ENCODE peak calls at places on chromosomes 4 and X, in nine cellular contexts. Y is activated CD4-positive, alpha-beta T cell treated with anti-CD3 and anti-CD28 coated beads, Interleukin-2, amount 10 ng/mL, durations not matched to agents 7 days and 5 days; O is hippocampal formation; U is gastrocnemius medialis; S is DMS53; W is ELF-1; C is fibroblast of pulmonary artery; X is sciatic nerve; Z is heart left ventricle. D is an unnamed sample.
A peak's percentile ranks its signal among the peaks of the same experiment; 100 is the strongest.

GRCh38 chr4:96649536-96649935 is 809.6 kb downstream of the PDHA2 start:
- DNase-seq in Y (no peak), O (no peak), U (no peak), S (no peak), W (peak; percentile 11), C (peak; percentile 35), X (no peak), Z (no peak), D (peak; percentile 65)

GRCh38 chrX:41518127-41518840 is 71.1 kb downstream of the NYX start:
- DNase-seq in Y (no peak), O (no peak), U (no peak), S (no peak), W (no peak), C (no peak), X (no peak), Z (no peak), D (no peak)

GRCh38 chr4:181647396-181648107 is 595.6 kb upstream of the TENM3 start:
- DNase-seq in Y (no peak), O (no peak), U (no peak), S (no peak), W (peak; percentile 6), C (peak; percentile 24), X (no peak), Z (no peak), D (no peak)

GRCh38 chrX:117972681-117973080 is 143.9 kb downstream of the KLHL13 start:
- DNase-seq in Y (no peak), O (no peak), U (no peak), S (peak; percentile 5), W (peak; percentile 23), C (no peak), X (no peak), Z (no peak), D (no peak)

GRCh38 chrX:42129541-42129940 is 206.2 kb upstream of the CASK start:
- DNase-seq in Y (no peak), O (no peak), U (no peak), S (no peak), W (no peak), C (no peak), X (no peak), Z (no peak), D (no peak)

GRCh38 chrX:74351760-74352159 is 47.8 kb downstream of the ZCCHC13 start:
- DNase-seq in Y (no peak), O (no peak), U (no peak), S (no peak), W (no peak), C (no peak), X (no peak), Z (no peak), D (peak; percentile 5)

GRCh38 chr4:147509386-147509785 is 28.5 kb downstream of the EDNRA start:
- DNase-seq in Y (no peak), O (no peak), U (no peak), S (no peak), W (no peak), C (no peak), X (no peak), Z (no peak), D (no peak)

GRCh38 chr4:53507671-53508286 is 83.5 kb downstream of the LNX1 start:
- DNase-seq in Y (no peak), O (no peak), U (peak; percentile 51), S (no peak), W (no peak), C (peak; percentile 98), X (peak; percentile 76), Z (peak; percentile 83), D (no peak)

GRCh38 chr4:75724867-75725724 is 719 bp downstream of the USO1 start:
- DNase-seq in Y (peak; percentile 59), O (peak; percentile 58), U (peak; percentile 64), S (peak; percentile 81), W (peak; percentile 90), C (peak; percentile 74), X (peak; percentile 85), Z (peak; percentile 85), D (peak; percentile 56)

GRCh38 chr4:8537041-8537461 is 43.1 kb upstream of the GPR78 start:
- DNase-seq in Y (no peak), O (no peak), U (peak; percentile 17), S (peak; percentile 89), W (no peak), C (peak; percentile 75), X (peak; percentile 75), Z (no peak), D (no peak)

GRCh38 chr4:110516106-110516922 is 40.4 kb downstream of the ENPEP start:
- DNase-seq in Y (peak; percentile 72), O (peak; percentile 12), U (no peak), S (peak; percentile 93), W (peak; percentile 79), C (peak; percentile 74), X (peak; percentile 61), Z (no peak), D (peak; percentile 85)

GRCh38 chr4:38514465-38515146 is 149.4 kb upstream of the KLF3 start:
- DNase-seq in Y (no peak), O (no peak), U (no peak), S (peak; percentile 89), W (no peak), C (no peak), X (no peak), Z (no peak), D (no peak)

GRCh38 chrX:150362599-150363481 is at the start of gene MAMLD1:
- DNase-seq in Y (peak; percentile 65), O (peak; percentile 47), U (peak; percentile 56), S (peak; percentile 60), W (peak; percentile 45), C (peak; percentile 80), X (peak; percentile 84), Z (peak; percentile 80), D (peak; percentile 63)

GRCh38 chrX:121761845-121762244 is 714.4 kb downstream of the GLUD2 start:
- DNase-seq in Y (no peak), O (no peak), U (no peak), S (no peak), W (no peak), C (no peak), X (no peak), Z (no peak), D (no peak)

GRCh38 chrX:8244301-8244700 is 73.2 kb upstream of the VCX2 start:
- DNase-seq in Y (no peak), O (no peak), U (no peak), S (no peak), W (no peak), C (no peak), X (no peak), Z (no peak), D (no peak)

GRCh38 chr4:52958232-52958631 is 96.1 kb downstream of the RASL11B start:
- DNase-seq in Y (no peak), O (no peak), U (no peak), S (no peak), W (no peak), C (no peak), X (no peak), Z (no peak), D (no peak)

GRCh38 chr4:530017-530781 is 31.2 kb downstream of the PIGG start:
- DNase-seq in Y (no peak), O (no peak), U (no peak), S (no peak), W (no peak), C (no peak), X (no peak), Z (no peak), D (no peak)

GRCh38 chrX:132957211-132958085 is 981 bp downstream of the HS6ST2 start:
- DNase-seq in Y (no peak), O (no peak), U (no peak), S (peak; percentile 72), W (peak; percentile 63), C (peak; percentile 3), X (no peak), Z (no peak), D (peak; percentile 76)

GRCh38 chr4:153023692-153024394 is 87.7 kb downstream of the FHDC1 start:
- DNase-seq in Y (no peak), O (no peak), U (no peak), S (peak; percentile 9), W (no peak), C (no peak), X (no peak), Z (no peak), D (no peak)

GRCh38 chr4:137408527-137409177 is 123.6 kb downstream of the PCDH18 start:
- DNase-seq in Y (no peak), O (no peak), U (no peak), S (peak; percentile 34), W (no peak), C (no peak), X (no peak), Z (no peak), D (no peak)

GRCh38 chr4:55879224-55879623 is 25.8 kb downstream of the EXOC1 start:
- DNase-seq in Y (no peak), O (no peak), U (no peak), S (no peak), W (peak; percentile 87), C (no peak), X (no peak), Z (no peak), D (no peak)

GRCh38 chrX:150753968-150754367 is 60.8 kb downstream of the MTMR1 start:
- DNase-seq in Y (no peak), O (no peak), U (no peak), S (no peak), W (no peak), C (no peak), X (no peak), Z (no peak), D (no peak)

GRCh38 chrX:65932173-65933084 is 107.5 kb downstream of the VSIG4 start:
- DNase-seq in Y (no peak), O (no peak), U (no peak), S (peak; percentile 66), W (peak; percentile 5), C (no peak), X (no peak), Z (no peak), D (no peak)

GRCh38 chr4:127965803-127966175 is 583 bp downstream of the ABHD18 start:
- DNase-seq in Y (peak; percentile 77), O (peak; percentile 38), U (peak; percentile 10), S (peak; percentile 77), W (peak; percentile 80), C (peak; percentile 13), X (no peak), Z (no peak), D (peak; percentile 70)

GRCh38 chrX:104156630-104157529 is at the start of gene SLC25A53:
- DNase-seq in Y (peak; percentile 79), O (peak; percentile 67), U (peak; percentile 66), S (peak; percentile 93), W (peak; percentile 98), C (peak; percentile 81), X (peak; percentile 83), Z (peak; percentile 78), D (peak; percentile 85)

GRCh38 chr4:73730292-73730691 is 10.1 kb upstream of the CXCL8 start:
- DNase-seq in Y (no peak), O (no peak), U (no peak), S (peak; percentile 91), W (no peak), C (no peak), X (no peak), Z (no peak), D (no peak)

GRCh38 chr4:95249402-95250043 is 299.2 kb downstream of the UNC5C start:
- DNase-seq in Y (no peak), O (no peak), U (no peak), S (no peak), W (no peak), C (no peak), X (no peak), Z (no peak), D (no peak)

GRCh38 chr4:106522839-106523238 is 154.3 kb upstream of the GIMD1 start:
- DNase-seq in Y (no peak), O (no peak), U (no peak), S (peak; percentile 2), W (no peak), C (no peak), X (no peak), Z (no peak), D (no peak)

GRCh38 chr4:23717528-23718248 is 172.2 kb downstream of the PPARGC1A start:
- DNase-seq in Y (no peak), O (no peak), U (no peak), S (peak; percentile 83), W (peak; percentile 11), C (peak; percentile 48), X (no peak), Z (no peak), D (no peak)

GRCh38 chr4:101597204-101597603 is 193.3 kb upstream of the BANK1 start:
- DNase-seq in Y (peak; percentile 40), O (no peak), U (no peak), S (peak; percentile 22), W (no peak), C (no peak), X (no peak), Z (no peak), D (peak; percentile 9)

GRCh38 chrX:55648434-55648833 is 25.2 kb downstream of the FOXR2 start:
- DNase-seq in Y (no peak), O (no peak), U (no peak), S (no peak), W (no peak), C (no peak), X (no peak), Z (no peak), D (no peak)

D was measured in DND-41.